ENCODE peak calls at places on chromosomes 3 and 15, in ten cellular contexts. O is Kasumi-1; L is left cardiac atrium; Z is MV-4-11; C is head of caudate nucleus; Q is AG09319; G is progenitor cell of endocrine pancreas; I is activated CD8-positive, alpha-beta memory T cell treated with anti-CD3 and anti-CD28 coated beads, Interleukin-2, amount 50 U/mL, for 48 hours; B is T follicular helper cell; E is Caki2. N is an unnamed sample.

GRCh38 chr3:157175678-157176077 is 15.7 kb upstream of the CCNL1 start:
- DNase-seq in G (no peak), O (peak; percentile 47), Z (peak; percentile 21), L (no peak), B (no peak), I (peak; percentile 62), E (no peak), Q (no peak), C (no peak), N (no peak)

GRCh38 chr3:57659810-57660439 is 33.0 kb downstream of the DENND6A start:
- DNase-seq in E (no peak), I (no peak), L (no peak), Q (no peak), O (no peak), B (no peak), G (no peak), C (no peak), Z (no peak), N (no peak)

GRCh38 chr3:170502297-170502696 is 83.6 kb downstream of the SLC7A14 start:
- DNase-seq in B (no peak), L (peak; percentile 44), G (no peak), Z (no peak), C (no peak), O (no peak), I (no peak), E (no peak), Q (peak; percentile 70), N (no peak)

GRCh38 chr3:144324061-144324460 is 352.4 kb downstream of the DIPK2A start:
- DNase-seq in E (no peak), O (no peak), Z (peak; percentile 37), B (no peak), Q (no peak), I (no peak), L (no peak), C (no peak), G (no peak), N (no peak)

GRCh38 chr3:42746455-42747450 is 26.3 kb downstream of the CCDC13 start:
- DNase-seq in C (no peak), L (no peak), O (no peak), B (no peak), I (peak; percentile 47), Q (peak; percentile 75), Z (no peak), E (no peak), G (no peak), N (peak; percentile 84)

GRCh38 chr3:188052229-188052965 is 101.6 kb upstream of the LPP start:
- DNase-seq in L (peak; percentile 87), E (no peak), G (peak; percentile 22), Q (no peak), O (no peak), B (no peak), Z (no peak), C (peak; percentile 99), I (no peak), N (no peak)

GRCh38 chr15:64356443-64357040 is 569 bp upstream of the CSNK1G1 start:
- DNase-seq in L (no peak), C (no peak), Z (peak; percentile 85), O (no peak), Q (peak; percentile 70), I (no peak), E (no peak), B (no peak), G (no peak), N (no peak)

GRCh38 chr15:74402873-74403589 is 30.7 kb downstream of the SEMA7A start:
- DNase-seq in Q (no peak), L (no peak), E (no peak), C (peak; percentile 42), I (peak; percentile 89), G (no peak), Z (peak; percentile 73), O (peak; percentile 88), B (no peak), N (no peak)

GRCh38 chr3:126102011-126102410 is 18.1 kb upstream of the SLC41A3 start:
- DNase-seq in C (no peak), B (no peak), G (no peak), E (no peak), O (no peak), Z (no peak), I (peak; percentile 28), L (no peak), Q (no peak), N (no peak)

GRCh38 chr15:77901251-77901881 is 176.1 kb downstream of the TBC1D2B start:
- DNase-seq in Z (no peak), O (no peak), I (no peak), G (no peak), B (no peak), E (no peak), L (no peak), Q (no peak), C (no peak), N (no peak)

GRCh38 chr15:85381850-85382751 is 1.7 kb downstream of the AKAP13 start:
- DNase-seq in E (no peak), I (no peak), B (no peak), Q (no peak), L (no peak), O (no peak), G (no peak), Z (peak; percentile 45), C (no peak), N (no peak)

GRCh38 chr3:54159917-54160316 is 37.6 kb downstream of the CACNA2D3 start:
- DNase-seq in Z (no peak), I (no peak), G (no peak), L (no peak), B (no peak), Q (no peak), E (no peak), O (no peak), C (no peak), N (no peak)

GRCh38 chr3:103085465-103085864 is 650.6 kb downstream of the ZPLD1 start:
- DNase-seq in G (no peak), Q (no peak), Z (no peak), E (peak; percentile 88), L (no peak), I (no peak), O (no peak), B (no peak), C (no peak), N (no peak)

GRCh38 chr3:8625991-8626390 is 18.6 kb downstream of the SSUH2 start:
- DNase-seq in Q (no peak), G (no peak), B (no peak), L (no peak), C (no peak), Z (peak; percentile 38), E (no peak), I (no peak), O (no peak), N (no peak)

GRCh38 chr3:183287301-183287971 is 34.4 kb downstream of the B3GNT5 start:
- DNase-seq in L (peak; percentile 30), G (no peak), C (no peak), Z (peak; percentile 56), E (no peak), B (no peak), O (no peak), I (no peak), Q (peak; percentile 68), N (no peak)

GRCh38 chr3:56573501-56573900 is 16.5 kb downstream of the CCDC66 start:
- DNase-seq in B (no peak), C (no peak), L (no peak), Q (no peak), G (no peak), Z (no peak), E (no peak), I (no peak), O (no peak), N (no peak)

GRCh38 chr3:48466386-48467109 is 20.0 kb downstream of the ATRIP start:
- DNase-seq in E (no peak), O (no peak), I (no peak), B (no peak), L (no peak), G (no peak), Z (no peak), C (no peak), Q (no peak), N (no peak)

GRCh38 chr3:53506110-53506762 is 11.8 kb downstream of the CACNA1D start:
- DNase-seq in Z (no peak), B (no peak), L (no peak), G (no peak), O (no peak), C (no peak), I (no peak), E (peak; percentile 43), Q (no peak), N (no peak)

GRCh38 chr15:79978260-79978659 is 7.3 kb upstream of the BCL2A1 start:
- DNase-seq in E (no peak), Q (no peak), O (no peak), Z (no peak), B (no peak), I (no peak), L (no peak), C (no peak), G (no peak), N (no peak)

GRCh38 chr15:101017935-101018849 is 99.0 kb downstream of the LRRK1 start:
- DNase-seq in O (peak; percentile 19), I (peak; percentile 32), B (no peak), Z (peak; percentile 77), L (no peak), G (no peak), Q (peak; percentile 55), E (no peak), C (no peak), N (no peak)

GRCh38 chr3:17491601-17492000 is 250.8 kb downstream of the TBC1D5 start:
- DNase-seq in O (no peak), G (no peak), Q (no peak), I (no peak), B (no peak), E (peak; percentile 20), L (no peak), C (no peak), Z (no peak), N (no peak)

GRCh38 chr3:122392868-122393844 is 9.2 kb downstream of the FAM162A start:
- DNase-seq in O (peak; percentile 87), Q (no peak), B (no peak), G (no peak), C (no peak), E (peak; percentile 8), L (no peak), Z (peak; percentile 57), I (no peak), N (peak; percentile 43)

GRCh38 chr3:155431856-155432570 is 138.5 kb upstream of the STRIT1 start:
- DNase-seq in G (no peak), B (no peak), L (no peak), I (no peak), Z (peak; percentile 34), C (no peak), Q (no peak), E (no peak), O (no peak), N (no peak)

GRCh38 chr15:85960381-85960780 is 119.3 kb upstream of the AGBL1 start:
- DNase-seq in C (no peak), Q (no peak), O (no peak), B (no peak), G (no peak), E (no peak), Z (no peak), L (no peak), I (no peak), N (no peak)

GRCh38 chr3:31541102-31541501 is 8.4 kb downstream of the STT3B start:
- DNase-seq in Z (no peak), Q (no peak), E (no peak), B (no peak), L (no peak), I (no peak), G (no peak), O (no peak), C (no peak), N (no peak)

GRCh38 chr15:26200427-26200826 is 337.3 kb upstream of the ATP10A start:
- DNase-seq in O (no peak), I (no peak), G (no peak), C (no peak), Q (no peak), E (no peak), B (no peak), L (no peak), Z (no peak), N (no peak)

GRCh38 chr3:10804183-10804648 is 11.8 kb upstream of the SLC6A11 start:
- DNase-seq in Q (no peak), I (no peak), B (no peak), C (no peak), Z (no peak), O (no peak), L (no peak), E (no peak), G (no peak), N (no peak)

GRCh38 chr15:42037650-42038049 is 16.8 kb upstream of the PLA2G4E start:
- DNase-seq in O (no peak), Q (no peak), C (no peak), B (no peak), L (peak; percentile 58), Z (no peak), I (no peak), G (no peak), E (no peak), N (peak; percentile 21)

N was measured in DMS79.